ENCODE peak calls at places on chromosome 1, in ten cellular contexts. J, D, X, Q, F, Y, N, R, T and B are unnamed samples.

GRCh38 chr1:73674945-73675561 is 522.9 kb downstream of the LRRIQ3 start:
- DNase-seq in J (peak), D (no peak), X (peak), Q (no peak), F (no peak), Y (peak), N (peak), R (peak), T (peak), B (peak)

GRCh38 chr1:209232759-209233158 is 350.8 kb upstream of the CAMK1G start:
- DNase-seq in J (no peak), D (no peak), X (no peak), Q (no peak), F (no peak), Y (no peak), N (no peak), R (no peak), T (no peak), B (no peak)

GRCh38 chr1:40780678-40781613 is 2.6 kb upstream of the KCNQ4 start:
- DNase-seq in J (no peak), D (no peak), X (no peak), Q (no peak), F (no peak), Y (no peak), N (no peak), R (no peak), T (no peak), B (no peak)

GRCh38 chr1:164716992-164717703 is 158.2 kb downstream of the PBX1 start:
- DNase-seq in J (no peak), D (no peak), X (no peak), Q (peak), F (peak), Y (no peak), N (no peak), R (peak), T (peak), B (peak)

GRCh38 chr1:50841791-50842387 is 118.2 kb downstream of the FAF1 start:
- DNase-seq in J (no peak), D (no peak), X (peak), Q (no peak), F (peak), Y (peak), N (no peak), R (peak), T (no peak), B (no peak)

GRCh38 chr1:44829506-44830384 is 13.3 kb downstream of the PTCH2 start:
- DNase-seq in J (no peak), D (no peak), X (no peak), Q (no peak), F (no peak), Y (no peak), N (no peak), R (no peak), T (no peak), B (no peak)

GRCh38 chr1:37634554-37635308 is at the start of gene RSPO1:
- DNase-seq in J (peak), D (no peak), X (peak), Q (peak), F (peak), Y (no peak), N (no peak), R (no peak), T (no peak), B (no peak)

GRCh38 chr1:36154765-36155559 is 998 bp upstream of the MAP7D1 start:
- DNase-seq in J (no peak), D (no peak), X (peak), Q (no peak), F (no peak), Y (no peak), N (no peak), R (no peak), T (no peak), B (no peak)

GRCh38 chr1:32406629-32407111 is 12.4 kb upstream of the BSDC1 start:
- DNase-seq in J (no peak), D (peak), X (no peak), Q (no peak), F (no peak), Y (no peak), N (no peak), R (no peak), T (peak), B (no peak)

GRCh38 chr1:25566730-25567341 is 23.4 kb downstream of the LDLRAP1 start:
- DNase-seq in J (no peak), D (peak), X (peak), Q (no peak), F (peak), Y (no peak), N (no peak), R (no peak), T (no peak), B (no peak)

GRCh38 chr1:173175514-173176146 is 31.5 kb downstream of the TNFSF4 start:
- DNase-seq in J (no peak), D (no peak), X (no peak), Q (no peak), F (peak), Y (no peak), N (no peak), R (no peak), T (peak), B (no peak)

GRCh38 chr1:33220701-33221384 is 35.4 kb upstream of the ZNF362 start:
- DNase-seq in J (no peak), D (no peak), X (no peak), Q (no peak), F (no peak), Y (no peak), N (no peak), R (no peak), T (peak), B (no peak)

GRCh38 chr1:8211620-8212442 is 106.1 kb upstream of the SLC45A1 start:
- DNase-seq in J (no peak), D (peak), X (peak), Q (no peak), F (peak), Y (peak), N (no peak), R (no peak), T (peak), B (no peak)

GRCh38 chr1:155093938-155094621 is 15.4 kb downstream of the EFNA3 start:
- DNase-seq in J (peak), D (no peak), X (peak), Q (no peak), F (peak), Y (peak), N (no peak), R (no peak), T (peak), B (peak)

GRCh38 chr1:8217011-8217711 is 100.8 kb upstream of the SLC45A1 start:
- DNase-seq in J (no peak), D (no peak), X (peak), Q (no peak), F (peak), Y (no peak), N (no peak), R (peak), T (no peak), B (no peak)

GRCh38 chr1:114959423-114959822 is 70.2 kb upstream of the TSHB start:
- DNase-seq in J (no peak), D (no peak), X (no peak), Q (no peak), F (no peak), Y (no peak), N (no peak), R (no peak), T (no peak), B (no peak)

GRCh38 chr1:182359645-182360044 is 31.9 kb downstream of the GLUL start:
- DNase-seq in J (no peak), D (no peak), X (no peak), Q (no peak), F (no peak), Y (no peak), N (no peak), R (no peak), T (no peak), B (no peak)

GRCh38 chr1:215631489-215631888 is 64.4 kb downstream of the KCTD3 start:
- DNase-seq in J (peak), D (peak), X (no peak), Q (no peak), F (peak), Y (no peak), N (no peak), R (no peak), T (peak), B (no peak)

GRCh38 chr1:12088607-12089006 is 25.5 kb downstream of the TNFRSF8 start:
- DNase-seq in J (no peak), D (no peak), X (no peak), Q (no peak), F (no peak), Y (no peak), N (no peak), R (peak), T (no peak), B (no peak)

GRCh38 chr1:151867785-151868403 is 14.4 kb upstream of the THEM5 start:
- DNase-seq in J (no peak), D (no peak), X (no peak), Q (no peak), F (peak), Y (peak), N (no peak), R (no peak), T (peak), B (no peak)

GRCh38 chr1:45929257-45929687 is 125.9 kb downstream of the MAST2 start:
- DNase-seq in J (no peak), D (no peak), X (no peak), Q (no peak), F (peak), Y (no peak), N (no peak), R (no peak), T (peak), B (no peak)

GRCh38 chr1:62530516-62531154 is 66.7 kb upstream of the ANGPTL3 start:
- DNase-seq in J (no peak), D (peak), X (peak), Q (no peak), F (peak), Y (peak), N (no peak), R (peak), T (no peak), B (no peak)

GRCh38 chr1:53587252-53587992 is 128.2 kb downstream of the DMRTB1 start:
- DNase-seq in J (no peak), D (no peak), X (no peak), Q (no peak), F (no peak), Y (no peak), N (no peak), R (no peak), T (no peak), B (no peak)

GRCh38 chr1:2543543-2544092 is 12.6 kb upstream of the TNFRSF14 start:
- DNase-seq in J (peak), D (no peak), X (peak), Q (no peak), F (peak), Y (no peak), N (no peak), R (peak), T (no peak), B (no peak)

GRCh38 chr1:172338295-172338735 is 82.2 kb upstream of the C1orf105 start:
- DNase-seq in J (peak), D (no peak), X (no peak), Q (no peak), F (no peak), Y (no peak), N (no peak), R (peak), T (no peak), B (no peak)

GRCh38 chr1:106793686-106794085 is 262.8 kb upstream of the PRMT6 start:
- DNase-seq in J (no peak), D (no peak), X (no peak), Q (no peak), F (no peak), Y (no peak), N (no peak), R (no peak), T (no peak), B (no peak)

GRCh38 chr1:111214884-111215283 is 12.6 kb upstream of the CHI3L2 start:
- DNase-seq in J (no peak), D (no peak), X (no peak), Q (no peak), F (no peak), Y (no peak), N (no peak), R (peak), T (no peak), B (peak)